ENCODE peak calls at places on chromosomes 5 and 9, in four cellular contexts. E, X, S and C are unnamed samples.
A peak's percentile ranks its signal among the peaks of the same experiment; 100 is the strongest.

GRCh38 chr9:24801344-24801743 is 255.6 kb upstream of the IZUMO3 start:
- DNase-seq in E (no peak), X (no peak), S (no peak), C (no peak)

GRCh38 chr5:69213513-69214215 is 21.0 kb upstream of the CDK7 start:
- DNase-seq in E (no peak), X (no peak), S (no peak), C (no peak)

GRCh38 chr9:14352549-14352948 is 38.6 kb upstream of the NFIB start:
- DNase-seq in E (no peak), X (no peak), S (no peak), C (no peak)

GRCh38 chr5:75405296-75405695 is 68.3 kb downstream of the HMGCR start:
- DNase-seq in E (no peak), X (no peak), S (no peak), C (no peak)

GRCh38 chr9:5553211-5553610 is 42.9 kb downstream of the PDCD1LG2 start:
- DNase-seq in E (no peak), X (no peak), S (no peak), C (no peak)

GRCh38 chr9:137218754-137219271 is 3.2 kb downstream of the RNF208 start:
- DNase-seq in E (no peak), X (no peak), S (no peak), C (no peak)

GRCh38 chr5:139856694-139857093 is 61.1 kb downstream of the PSD2 start:
- DNase-seq in E (no peak), X (no peak), S (peak; percentile 31), C (no peak)

GRCh38 chr5:72235725-72236124 is 84.3 kb downstream of the MRPS27 start:
- DNase-seq in E (no peak), X (no peak), S (no peak), C (no peak)

GRCh38 chr9:92328225-92328624 is 2.5 kb downstream of the CENPP start:
- DNase-seq in E (no peak), X (no peak), S (no peak), C (no peak)

GRCh38 chr9:76086521-76086920 is 196.0 kb downstream of the PCSK5 start:
- DNase-seq in E (no peak), X (no peak), S (no peak), C (no peak)

GRCh38 chr5:2869471-2869870 is 118.0 kb upstream of the IRX2 start:
- DNase-seq in E (no peak), X (no peak), S (no peak), C (no peak)

GRCh38 chr9:112180387-112180881 is 5.3 kb upstream of the SUSD1 start:
- DNase-seq in E (no peak), X (no peak), S (no peak), C (no peak)

GRCh38 chr9:136941231-136942111 is 3.1 kb downstream of the FBXW5 start:
- DNase-seq in E (no peak), X (no peak), S (peak; percentile 37), C (no peak)